ENCODE peak calls at places on chromosomes 12 and 14, in nine cellular contexts. One of them, this sample, is unnamed.

GRCh38 chr14:63624203-63624602 is 17.5 kb downstream of the WDR89 start:
- DNase-seq in HT1080: no peak
- DNase-seq in GM04503: no peak
- DNase-seq in GM18507: no peak
- DNase-seq in NB4: no peak
- DNase-seq in CD4-positive, alpha-beta T cell: no peak
- DNase-seq in glomerular endothelial cell: no peak
- DNase-seq in central memory CD8-positive, alpha-beta T cell: no peak
- DNase-seq in Right ventricle myocardium superior: no peak
- DNase-seq in this sample: no peak

GRCh38 chr14:90299408-90299807 is 32.3 kb downstream of the NRDE2 start:
- DNase-seq in HT1080: no peak
- DNase-seq in GM04503: no peak
- DNase-seq in GM18507: no peak
- DNase-seq in NB4: peak; percentile 92
- DNase-seq in CD4-positive, alpha-beta T cell: no peak
- DNase-seq in glomerular endothelial cell: no peak
- DNase-seq in central memory CD8-positive, alpha-beta T cell: no peak
- DNase-seq in Right ventricle myocardium superior: peak; percentile 73
- DNase-seq in this sample: no peak

GRCh38 chr12:94674835-94675234 is 24.5 kb upstream of the TMCC3 start:
- DNase-seq in HT1080: no peak
- DNase-seq in GM04503: no peak
- DNase-seq in GM18507: no peak
- DNase-seq in NB4: peak; percentile 40
- DNase-seq in CD4-positive, alpha-beta T cell: no peak
- DNase-seq in glomerular endothelial cell: no peak
- DNase-seq in central memory CD8-positive, alpha-beta T cell: no peak
- DNase-seq in Right ventricle myocardium superior: peak; percentile 64
- DNase-seq in this sample: no peak

GRCh38 chr14:55073856-55074255 is 22.4 kb downstream of the MAPK1IP1L start:
- DNase-seq in HT1080: peak; percentile 45
- DNase-seq in GM04503: no peak
- DNase-seq in GM18507: no peak
- DNase-seq in NB4: no peak
- DNase-seq in CD4-positive, alpha-beta T cell: no peak
- DNase-seq in glomerular endothelial cell: no peak
- DNase-seq in central memory CD8-positive, alpha-beta T cell: no peak
- DNase-seq in Right ventricle myocardium superior: no peak
- DNase-seq in this sample: peak; percentile 67

GRCh38 chr14:73712540-73713141 is 1.5 kb downstream of the PNMA1 start:
- DNase-seq in HT1080: no peak
- DNase-seq in GM04503: no peak
- DNase-seq in GM18507: no peak
- DNase-seq in NB4: peak; percentile 79
- DNase-seq in CD4-positive, alpha-beta T cell: peak; percentile 18
- DNase-seq in glomerular endothelial cell: no peak
- DNase-seq in central memory CD8-positive, alpha-beta T cell: no peak
- DNase-seq in Right ventricle myocardium superior: no peak
- DNase-seq in this sample: peak; percentile 82

GRCh38 chr12:100391856-100392255 is 35.0 kb downstream of the SLC17A8 start:
- DNase-seq in HT1080: no peak
- DNase-seq in GM04503: no peak
- DNase-seq in GM18507: no peak
- DNase-seq in NB4: no peak
- DNase-seq in CD4-positive, alpha-beta T cell: no peak
- DNase-seq in glomerular endothelial cell: no peak
- DNase-seq in central memory CD8-positive, alpha-beta T cell: no peak
- DNase-seq in Right ventricle myocardium superior: no peak
- DNase-seq in this sample: no peak

GRCh38 chr14:70921669-70922068 is 14.4 kb downstream of the PCNX1 start:
- DNase-seq in HT1080: no peak
- DNase-seq in GM04503: no peak
- DNase-seq in GM18507: no peak
- DNase-seq in NB4: no peak
- DNase-seq in CD4-positive, alpha-beta T cell: no peak
- DNase-seq in glomerular endothelial cell: no peak
- DNase-seq in central memory CD8-positive, alpha-beta T cell: no peak
- DNase-seq in Right ventricle myocardium superior: no peak
- DNase-seq in this sample: no peak

GRCh38 chr12:6084261-6084968 is 40.1 kb downstream of the VWF start:
- DNase-seq in HT1080: peak; percentile 72
- DNase-seq in GM04503: no peak
- DNase-seq in GM18507: no peak
- DNase-seq in NB4: no peak
- DNase-seq in CD4-positive, alpha-beta T cell: no peak
- DNase-seq in glomerular endothelial cell: peak; percentile 68
- DNase-seq in central memory CD8-positive, alpha-beta T cell: no peak
- DNase-seq in Right ventricle myocardium superior: no peak
- DNase-seq in this sample: peak; percentile 70

GRCh38 chr14:104135904-104136471 is 2.4 kb upstream of the KIF26A start:
- DNase-seq in HT1080: no peak
- DNase-seq in GM04503: no peak
- DNase-seq in GM18507: no peak
- DNase-seq in NB4: no peak
- DNase-seq in CD4-positive, alpha-beta T cell: no peak
- DNase-seq in glomerular endothelial cell: no peak
- DNase-seq in central memory CD8-positive, alpha-beta T cell: no peak
- DNase-seq in Right ventricle myocardium superior: peak; percentile 32
- DNase-seq in this sample: no peak

GRCh38 chr12:32470936-32471335 is 71.6 kb downstream of the FGD4 start:
- DNase-seq in HT1080: no peak
- DNase-seq in GM04503: no peak
- DNase-seq in GM18507: no peak
- DNase-seq in NB4: no peak
- DNase-seq in CD4-positive, alpha-beta T cell: no peak
- DNase-seq in glomerular endothelial cell: no peak
- DNase-seq in central memory CD8-positive, alpha-beta T cell: no peak
- DNase-seq in Right ventricle myocardium superior: no peak
- DNase-seq in this sample: no peak

GRCh38 chr12:113833422-113833821 is 132.7 kb downstream of the RBM19 start:
- DNase-seq in HT1080: no peak
- DNase-seq in GM04503: no peak
- DNase-seq in GM18507: no peak
- DNase-seq in NB4: no peak
- DNase-seq in CD4-positive, alpha-beta T cell: no peak
- DNase-seq in glomerular endothelial cell: no peak
- DNase-seq in central memory CD8-positive, alpha-beta T cell: no peak
- DNase-seq in Right ventricle myocardium superior: no peak
- DNase-seq in this sample: no peak

GRCh38 chr12:74415633-74416032 is 122.0 kb upstream of the ATXN7L3B start:
- DNase-seq in HT1080: peak; percentile 31
- DNase-seq in GM04503: no peak
- DNase-seq in GM18507: no peak
- DNase-seq in NB4: peak; percentile 41
- DNase-seq in CD4-positive, alpha-beta T cell: no peak
- DNase-seq in glomerular endothelial cell: no peak
- DNase-seq in central memory CD8-positive, alpha-beta T cell: no peak
- DNase-seq in Right ventricle myocardium superior: no peak
- DNase-seq in this sample: peak; percentile 21

GRCh38 chr12:6090786-6091185 is 33.7 kb downstream of the VWF start:
- DNase-seq in HT1080: no peak
- DNase-seq in GM04503: no peak
- DNase-seq in GM18507: no peak
- DNase-seq in NB4: no peak
- DNase-seq in CD4-positive, alpha-beta T cell: no peak
- DNase-seq in glomerular endothelial cell: no peak
- DNase-seq in central memory CD8-positive, alpha-beta T cell: no peak
- DNase-seq in Right ventricle myocardium superior: no peak
- DNase-seq in this sample: no peak

GRCh38 chr12:127041985-127042625 is 1224.9 kb upstream of the TMEM132C start:
- DNase-seq in HT1080: no peak
- DNase-seq in GM04503: no peak
- DNase-seq in GM18507: peak; percentile 23
- DNase-seq in NB4: peak; percentile 69
- DNase-seq in CD4-positive, alpha-beta T cell: no peak
- DNase-seq in glomerular endothelial cell: no peak
- DNase-seq in central memory CD8-positive, alpha-beta T cell: no peak
- DNase-seq in Right ventricle myocardium superior: no peak
- DNase-seq in this sample: no peak

GRCh38 chr12:40054554-40055226 is 51.2 kb downstream of the SLC2A13 start:
- DNase-seq in HT1080: peak; percentile 22
- DNase-seq in GM04503: peak; percentile 63
- DNase-seq in GM18507: no peak
- DNase-seq in NB4: no peak
- DNase-seq in CD4-positive, alpha-beta T cell: no peak
- DNase-seq in glomerular endothelial cell: no peak
- DNase-seq in central memory CD8-positive, alpha-beta T cell: no peak
- DNase-seq in Right ventricle myocardium superior: peak; percentile 50
- DNase-seq in this sample: peak; percentile 72

GRCh38 chr14:88140874-88141273 is 135.9 kb downstream of the GPR65 start:
- DNase-seq in HT1080: no peak
- DNase-seq in GM04503: no peak
- DNase-seq in GM18507: no peak
- DNase-seq in NB4: no peak
- DNase-seq in CD4-positive, alpha-beta T cell: no peak
- DNase-seq in glomerular endothelial cell: no peak
- DNase-seq in central memory CD8-positive, alpha-beta T cell: no peak
- DNase-seq in Right ventricle myocardium superior: no peak
- DNase-seq in this sample: no peak

GRCh38 chr12:124870515-124870914 is 6.9 kb upstream of the SCARB1 start:
- DNase-seq in HT1080: no peak
- DNase-seq in GM04503: no peak
- DNase-seq in GM18507: no peak
- DNase-seq in NB4: no peak
- DNase-seq in CD4-positive, alpha-beta T cell: no peak
- DNase-seq in glomerular endothelial cell: no peak
- DNase-seq in central memory CD8-positive, alpha-beta T cell: no peak
- DNase-seq in Right ventricle myocardium superior: no peak
- DNase-seq in this sample: no peak

GRCh38 chr12:111636209-111636928 is 37.3 kb upstream of the ATXN2 start:
- DNase-seq in HT1080: no peak
- DNase-seq in GM04503: peak; percentile 64
- DNase-seq in GM18507: no peak
- DNase-seq in NB4: peak; percentile 25
- DNase-seq in CD4-positive, alpha-beta T cell: no peak
- DNase-seq in glomerular endothelial cell: no peak
- DNase-seq in central memory CD8-positive, alpha-beta T cell: no peak
- DNase-seq in Right ventricle myocardium superior: peak; percentile 76
- DNase-seq in this sample: peak; percentile 75

GRCh38 chr12:3302406-3303041 is 188.5 kb upstream of the PRMT8 start:
- DNase-seq in HT1080: no peak
- DNase-seq in GM04503: no peak
- DNase-seq in GM18507: no peak
- DNase-seq in NB4: no peak
- DNase-seq in CD4-positive, alpha-beta T cell: no peak
- DNase-seq in glomerular endothelial cell: no peak
- DNase-seq in central memory CD8-positive, alpha-beta T cell: no peak
- DNase-seq in Right ventricle myocardium superior: no peak
- DNase-seq in this sample: no peak

GRCh38 chr14:51094282-51094821 is 553 bp downstream of the TRIM9 start:
- DNase-seq in HT1080: no peak
- DNase-seq in GM04503: no peak
- DNase-seq in GM18507: no peak
- DNase-seq in NB4: peak; percentile 43
- DNase-seq in CD4-positive, alpha-beta T cell: peak; percentile 7
- DNase-seq in glomerular endothelial cell: no peak
- DNase-seq in central memory CD8-positive, alpha-beta T cell: no peak
- DNase-seq in Right ventricle myocardium superior: peak; percentile 48
- DNase-seq in this sample: peak; percentile 15

GRCh38 chr14:36996133-36996856 is 176.1 kb downstream of the SLC25A21 start:
- DNase-seq in HT1080: peak; percentile 83
- DNase-seq in GM04503: peak; percentile 27
- DNase-seq in GM18507: no peak
- DNase-seq in NB4: no peak
- DNase-seq in CD4-positive, alpha-beta T cell: no peak
- DNase-seq in glomerular endothelial cell: no peak
- DNase-seq in central memory CD8-positive, alpha-beta T cell: no peak
- DNase-seq in Right ventricle myocardium superior: no peak
- DNase-seq in this sample: peak; percentile 18

GRCh38 chr12:12715459-12716150 is 1.6 kb upstream of the CDKN1B start:
- DNase-seq in HT1080: no peak
- DNase-seq in GM04503: no peak
- DNase-seq in GM18507: no peak
- DNase-seq in NB4: peak; percentile 81
- DNase-seq in CD4-positive, alpha-beta T cell: no peak
- DNase-seq in glomerular endothelial cell: no peak
- DNase-seq in central memory CD8-positive, alpha-beta T cell: no peak
- DNase-seq in Right ventricle myocardium superior: no peak
- DNase-seq in this sample: peak; percentile 63

GRCh38 chr14:94029250-94029649 is 3.1 kb downstream of the OTUB2 start:
- DNase-seq in HT1080: no peak
- DNase-seq in GM04503: no peak
- DNase-seq in GM18507: no peak
- DNase-seq in NB4: peak; percentile 81
- DNase-seq in CD4-positive, alpha-beta T cell: no peak
- DNase-seq in glomerular endothelial cell: no peak
- DNase-seq in central memory CD8-positive, alpha-beta T cell: no peak
- DNase-seq in Right ventricle myocardium superior: no peak
- DNase-seq in this sample: no peak

GRCh38 chr12:124646385-124647230 is 79.2 kb upstream of the NCOR2 start:
- DNase-seq in HT1080: no peak
- DNase-seq in GM04503: no peak
- DNase-seq in GM18507: no peak
- DNase-seq in NB4: peak; percentile 60
- DNase-seq in CD4-positive, alpha-beta T cell: no peak
- DNase-seq in glomerular endothelial cell: no peak
- DNase-seq in central memory CD8-positive, alpha-beta T cell: peak; percentile 10
- DNase-seq in Right ventricle myocardium superior: no peak
- DNase-seq in this sample: no peak

GRCh38 chr14:76597387-76597786 is 163.9 kb upstream of the VASH1 start:
- DNase-seq in HT1080: no peak
- DNase-seq in GM04503: no peak
- DNase-seq in GM18507: no peak
- DNase-seq in NB4: no peak
- DNase-seq in CD4-positive, alpha-beta T cell: no peak
- DNase-seq in glomerular endothelial cell: no peak
- DNase-seq in central memory CD8-positive, alpha-beta T cell: no peak
- DNase-seq in Right ventricle myocardium superior: no peak
- DNase-seq in this sample: peak; percentile 2

GRCh38 chr12:29771786-29772185 is 12.0 kb downstream of the TMTC1 start:
- DNase-seq in HT1080: no peak
- DNase-seq in GM04503: no peak
- DNase-seq in GM18507: no peak
- DNase-seq in NB4: no peak
- DNase-seq in CD4-positive, alpha-beta T cell: no peak
- DNase-seq in glomerular endothelial cell: no peak
- DNase-seq in central memory CD8-positive, alpha-beta T cell: no peak
- DNase-seq in Right ventricle myocardium superior: no peak
- DNase-seq in this sample: no peak

GRCh38 chr12:42129595-42130204 is 15.0 kb downstream of the GXYLT1 start:
- DNase-seq in HT1080: peak; percentile 67
- DNase-seq in GM04503: no peak
- DNase-seq in GM18507: no peak
- DNase-seq in NB4: peak; percentile 68
- DNase-seq in CD4-positive, alpha-beta T cell: no peak
- DNase-seq in glomerular endothelial cell: no peak
- DNase-seq in central memory CD8-positive, alpha-beta T cell: no peak
- DNase-seq in Right ventricle myocardium superior: no peak
- DNase-seq in this sample: peak; percentile 81

GRCh38 chr14:52701223-52701622 is 5.8 kb upstream of the PSMC6 start:
- DNase-seq in HT1080: no peak
- DNase-seq in GM04503: no peak
- DNase-seq in GM18507: no peak
- DNase-seq in NB4: no peak
- DNase-seq in CD4-positive, alpha-beta T cell: no peak
- DNase-seq in glomerular endothelial cell: no peak
- DNase-seq in central memory CD8-positive, alpha-beta T cell: no peak
- DNase-seq in Right ventricle myocardium superior: no peak
- DNase-seq in this sample: no peak

GRCh38 chr12:112524676-112525425 is 106.1 kb downstream of the PTPN11 start:
- DNase-seq in HT1080: peak; percentile 53
- DNase-seq in GM04503: no peak
- DNase-seq in GM18507: no peak
- DNase-seq in NB4: peak; percentile 31
- DNase-seq in CD4-positive, alpha-beta T cell: no peak
- DNase-seq in glomerular endothelial cell: no peak
- DNase-seq in central memory CD8-positive, alpha-beta T cell: no peak
- DNase-seq in Right ventricle myocardium superior: no peak
- DNase-seq in this sample: peak; percentile 69

GRCh38 chr14:45249847-45250575 is 3.0 kb downstream of the MIS18BP1 start:
- DNase-seq in HT1080: no peak
- DNase-seq in GM04503: peak; percentile 53
- DNase-seq in GM18507: no peak
- DNase-seq in NB4: peak; percentile 84
- DNase-seq in CD4-positive, alpha-beta T cell: no peak
- DNase-seq in glomerular endothelial cell: no peak
- DNase-seq in central memory CD8-positive, alpha-beta T cell: no peak
- DNase-seq in Right ventricle myocardium superior: no peak
- DNase-seq in this sample: peak; percentile 53

GRCh38 chr12:81962126-81962856 is 203.1 kb upstream of the PPFIA2 start:
- DNase-seq in HT1080: no peak
- DNase-seq in GM04503: no peak
- DNase-seq in GM18507: no peak
- DNase-seq in NB4: no peak
- DNase-seq in CD4-positive, alpha-beta T cell: no peak
- DNase-seq in glomerular endothelial cell: no peak
- DNase-seq in central memory CD8-positive, alpha-beta T cell: no peak
- DNase-seq in Right ventricle myocardium superior: no peak
- DNase-seq in this sample: no peak

This sample was measured in myocyte.